ENCODE peak calls at places on chromosomes 6 and 20, in seven cellular contexts. One of them, this sample, is unnamed.

GRCh38 chr6:105136433-105137350 is 43.1 kb downstream of the POPDC3 start:
- DNase-seq in astrocyte of the hippocampus: peak
- DNase-seq in activated T-helper 1 cell treated with Interleukin-2 at 50 U/mL for 16 hours: no peak
- DNase-seq in COR-L47: peak
- DNase-seq in A549: peak
- DNase-seq in spleen: peak
- DNase-seq in NCI-H1930: peak
- DNase-seq in this sample: no peak

GRCh38 chr6:168171673-168172352 is 92.8 kb upstream of the FRMD1 start:
- DNase-seq in astrocyte of the hippocampus: no peak
- DNase-seq in activated T-helper 1 cell treated with Interleukin-2 at 50 U/mL for 16 hours: no peak
- DNase-seq in COR-L47: no peak
- DNase-seq in A549: no peak
- DNase-seq in spleen: no peak
- DNase-seq in NCI-H1930: no peak
- DNase-seq in this sample: no peak

GRCh38 chr6:159742165-159742564 is 14.9 kb downstream of the WTAP start:
- DNase-seq in astrocyte of the hippocampus: no peak
- DNase-seq in activated T-helper 1 cell treated with Interleukin-2 at 50 U/mL for 16 hours: no peak
- DNase-seq in COR-L47: no peak
- DNase-seq in A549: no peak
- DNase-seq in spleen: no peak
- DNase-seq in NCI-H1930: no peak
- DNase-seq in this sample: no peak

GRCh38 chr6:95866732-95867131 is 149.0 kb upstream of the FUT9 start:
- DNase-seq in astrocyte of the hippocampus: peak
- DNase-seq in activated T-helper 1 cell treated with Interleukin-2 at 50 U/mL for 16 hours: no peak
- DNase-seq in COR-L47: no peak
- DNase-seq in A549: peak
- DNase-seq in spleen: no peak
- DNase-seq in NCI-H1930: no peak
- DNase-seq in this sample: no peak

GRCh38 chr6:67615796-67616195 is 1019.3 kb upstream of the ADGRB3 start:
- DNase-seq in astrocyte of the hippocampus: peak
- DNase-seq in activated T-helper 1 cell treated with Interleukin-2 at 50 U/mL for 16 hours: no peak
- DNase-seq in COR-L47: no peak
- DNase-seq in A549: no peak
- DNase-seq in spleen: no peak
- DNase-seq in NCI-H1930: no peak
- DNase-seq in this sample: no peak

GRCh38 chr20:21994203-21994602 is 288.7 kb downstream of the PAX1 start:
- DNase-seq in astrocyte of the hippocampus: no peak
- DNase-seq in activated T-helper 1 cell treated with Interleukin-2 at 50 U/mL for 16 hours: no peak
- DNase-seq in COR-L47: no peak
- DNase-seq in A549: no peak
- DNase-seq in spleen: no peak
- DNase-seq in NCI-H1930: no peak
- DNase-seq in this sample: no peak

GRCh38 chr6:151716446-151717047 is 90.9 kb upstream of the ESR1 start:
- DNase-seq in astrocyte of the hippocampus: no peak
- DNase-seq in activated T-helper 1 cell treated with Interleukin-2 at 50 U/mL for 16 hours: no peak
- DNase-seq in COR-L47: peak
- DNase-seq in A549: peak
- DNase-seq in spleen: no peak
- DNase-seq in NCI-H1930: no peak
- DNase-seq in this sample: no peak

GRCh38 chr6:6177754-6178153 is 142.7 kb downstream of the F13A1 start:
- DNase-seq in astrocyte of the hippocampus: no peak
- DNase-seq in activated T-helper 1 cell treated with Interleukin-2 at 50 U/mL for 16 hours: no peak
- DNase-seq in COR-L47: no peak
- DNase-seq in A549: no peak
- DNase-seq in spleen: no peak
- DNase-seq in NCI-H1930: no peak
- DNase-seq in this sample: no peak